ENCODE peak calls at places on chromosomes 16 and 17, in four cellular contexts. One of them, this sample, is unnamed.

GRCh38 chr17:31008374-31009035 is 37.7 kb downstream of the RNF135 start:
- DNase-seq in effector memory CD4-positive, alpha-beta T cell: peak
- DNase-seq in CD8-positive, alpha-beta T cell: peak
- DNase-seq in body of pancreas: peak
- DNase-seq in this sample: peak

GRCh38 chr16:50881331-50881830 is 139.5 kb downstream of the CYLD start:
- DNase-seq in effector memory CD4-positive, alpha-beta T cell: no peak
- DNase-seq in CD8-positive, alpha-beta T cell: no peak
- DNase-seq in body of pancreas: no peak
- DNase-seq in this sample: no peak

GRCh38 chr17:75906143-75906884 is 1.6 kb upstream of the MRPL38 start:
- DNase-seq in effector memory CD4-positive, alpha-beta T cell: no peak
- DNase-seq in CD8-positive, alpha-beta T cell: no peak
- DNase-seq in body of pancreas: no peak
- DNase-seq in this sample: no peak

GRCh38 chr16:79519448-79519847 is 81.1 kb downstream of the MAF start:
- DNase-seq in effector memory CD4-positive, alpha-beta T cell: no peak
- DNase-seq in CD8-positive, alpha-beta T cell: no peak
- DNase-seq in body of pancreas: peak
- DNase-seq in this sample: peak

GRCh38 chr17:81393684-81394376 is 1.4 kb upstream of the BAHCC1 start:
- DNase-seq in effector memory CD4-positive, alpha-beta T cell: no peak
- DNase-seq in CD8-positive, alpha-beta T cell: peak
- DNase-seq in body of pancreas: peak
- DNase-seq in this sample: peak

GRCh38 chr17:9002610-9003354 is 18.5 kb upstream of the NTN1 start:
- DNase-seq in effector memory CD4-positive, alpha-beta T cell: no peak
- DNase-seq in CD8-positive, alpha-beta T cell: peak
- DNase-seq in body of pancreas: peak
- DNase-seq in this sample: peak

GRCh38 chr16:53817117-53817516 is 113.2 kb downstream of the FTO start:
- DNase-seq in effector memory CD4-positive, alpha-beta T cell: no peak
- DNase-seq in CD8-positive, alpha-beta T cell: no peak
- DNase-seq in body of pancreas: no peak
- DNase-seq in this sample: no peak

GRCh38 chr17:2302740-2303277 is 776 bp downstream of the SMG6 start:
- DNase-seq in effector memory CD4-positive, alpha-beta T cell: no peak
- DNase-seq in CD8-positive, alpha-beta T cell: no peak
- DNase-seq in body of pancreas: no peak
- DNase-seq in this sample: no peak

GRCh38 chr16:29684671-29685070 is 5.7 kb downstream of the QPRT start:
- DNase-seq in effector memory CD4-positive, alpha-beta T cell: no peak
- DNase-seq in CD8-positive, alpha-beta T cell: no peak
- DNase-seq in body of pancreas: no peak
- DNase-seq in this sample: no peak

GRCh38 chr16:760498-761343 is at the start of gene MSLN:
- DNase-seq in effector memory CD4-positive, alpha-beta T cell: no peak
- DNase-seq in CD8-positive, alpha-beta T cell: no peak
- DNase-seq in body of pancreas: no peak
- DNase-seq in this sample: no peak

GRCh38 chr16:760065-760464 is 469 bp upstream of the MSLN start:
- DNase-seq in effector memory CD4-positive, alpha-beta T cell: no peak
- DNase-seq in CD8-positive, alpha-beta T cell: no peak
- DNase-seq in body of pancreas: no peak
- DNase-seq in this sample: no peak

GRCh38 chr16:762595-763268 is 2.2 kb downstream of the MSLN start:
- DNase-seq in effector memory CD4-positive, alpha-beta T cell: no peak
- DNase-seq in CD8-positive, alpha-beta T cell: no peak
- DNase-seq in body of pancreas: no peak
- DNase-seq in this sample: no peak

GRCh38 chr16:762049-762513 is 1.5 kb downstream of the MSLN start:
- DNase-seq in effector memory CD4-positive, alpha-beta T cell: no peak
- DNase-seq in CD8-positive, alpha-beta T cell: no peak
- DNase-seq in body of pancreas: no peak
- DNase-seq in this sample: no peak

GRCh38 chr16:761580-761979 is 1.0 kb downstream of the MSLN start:
- DNase-seq in effector memory CD4-positive, alpha-beta T cell: no peak
- DNase-seq in CD8-positive, alpha-beta T cell: no peak
- DNase-seq in body of pancreas: no peak
- DNase-seq in this sample: no peak
- H3K27ac ChIP-seq in effector memory CD4-positive, alpha-beta T cell: no peak
- H3K27ac ChIP-seq in CD8-positive, alpha-beta T cell: no peak
- H3K27ac ChIP-seq in body of pancreas: no peak
- H3K27ac ChIP-seq in this sample: no peak

GRCh38 chr16:84314814-84315213 is 20.1 kb downstream of the WFDC1 start:
- DNase-seq in effector memory CD4-positive, alpha-beta T cell: no peak
- DNase-seq in CD8-positive, alpha-beta T cell: no peak
- DNase-seq in body of pancreas: no peak
- DNase-seq in this sample: no peak
- H3K27ac ChIP-seq in effector memory CD4-positive, alpha-beta T cell: no peak
- H3K27ac ChIP-seq in CD8-positive, alpha-beta T cell: no peak
- H3K27ac ChIP-seq in body of pancreas: no peak
- H3K27ac ChIP-seq in this sample: no peak

GRCh38 chr16:2459647-2460390 is at the start of gene TEDC2:
- DNase-seq in effector memory CD4-positive, alpha-beta T cell: peak
- DNase-seq in CD8-positive, alpha-beta T cell: peak
- DNase-seq in body of pancreas: peak
- DNase-seq in this sample: peak
- H3K27ac ChIP-seq in effector memory CD4-positive, alpha-beta T cell: no peak
- H3K27ac ChIP-seq in CD8-positive, alpha-beta T cell: no peak
- H3K27ac ChIP-seq in body of pancreas: no peak
- H3K27ac ChIP-seq in this sample: peak

GRCh38 chr16:24589997-24590396 is 50.6 kb downstream of the RBBP6 start:
- DNase-seq in effector memory CD4-positive, alpha-beta T cell: no peak
- DNase-seq in CD8-positive, alpha-beta T cell: no peak
- DNase-seq in body of pancreas: no peak
- DNase-seq in this sample: no peak
- H3K27ac ChIP-seq in effector memory CD4-positive, alpha-beta T cell: no peak
- H3K27ac ChIP-seq in CD8-positive, alpha-beta T cell: no peak
- H3K27ac ChIP-seq in body of pancreas: no peak
- H3K27ac ChIP-seq in this sample: no peak

GRCh38 chr17:82444941-82445521 is 5.5 kb downstream of the CYBC1 start:
- DNase-seq in effector memory CD4-positive, alpha-beta T cell: no peak
- DNase-seq in CD8-positive, alpha-beta T cell: no peak
- DNase-seq in body of pancreas: peak
- DNase-seq in this sample: no peak
- H3K27ac ChIP-seq in effector memory CD4-positive, alpha-beta T cell: no peak
- H3K27ac ChIP-seq in CD8-positive, alpha-beta T cell: no peak
- H3K27ac ChIP-seq in body of pancreas: peak
- H3K27ac ChIP-seq in this sample: no peak

GRCh38 chr16:71929048-71929447 is 33.7 kb downstream of the IST1 start:
- DNase-seq in effector memory CD4-positive, alpha-beta T cell: no peak
- DNase-seq in CD8-positive, alpha-beta T cell: no peak
- DNase-seq in body of pancreas: no peak
- DNase-seq in this sample: peak
- H3K27ac ChIP-seq in effector memory CD4-positive, alpha-beta T cell: no peak
- H3K27ac ChIP-seq in CD8-positive, alpha-beta T cell: no peak
- H3K27ac ChIP-seq in body of pancreas: no peak
- H3K27ac ChIP-seq in this sample: peak

DNA sequence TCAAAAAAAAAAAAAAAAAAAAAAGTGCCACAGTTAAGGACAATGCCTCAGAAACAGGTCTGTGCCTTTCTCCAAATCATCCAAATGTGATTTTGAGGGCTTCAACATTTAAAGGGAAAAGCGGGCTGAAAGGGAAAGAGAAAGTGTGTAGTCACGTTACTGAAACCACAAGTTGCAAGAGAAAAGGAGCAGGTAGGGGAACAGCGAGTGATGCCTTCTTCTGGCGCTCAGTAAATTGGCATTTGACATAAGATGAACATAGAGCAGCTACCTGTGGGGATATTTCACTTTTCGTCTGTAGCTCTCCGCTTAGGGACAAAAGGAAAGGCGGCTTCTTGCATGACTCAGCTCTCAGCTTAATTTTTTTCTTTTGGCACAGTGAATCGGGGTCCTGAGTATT is 11.1 kb downstream of the CMTM2 start:
- DNase-seq in effector memory CD4-positive, alpha-beta T cell: no peak
- DNase-seq in CD8-positive, alpha-beta T cell: no peak
- DNase-seq in body of pancreas: no peak
- DNase-seq in this sample: no peak
- H3K27ac ChIP-seq in effector memory CD4-positive, alpha-beta T cell: no peak
- H3K27ac ChIP-seq in CD8-positive, alpha-beta T cell: no peak
- H3K27ac ChIP-seq in body of pancreas: no peak
- H3K27ac ChIP-seq in this sample: no peak